ENCODE peak calls at places on chromosomes 13 and 19, in ten cellular contexts. I is CD8-positive, alpha-beta T cell; T is kidney epithelial cell; N is testis; M is uterus; Y is mammary epithelial cell; Q is AG04450; S is cardiac muscle cell; C is BJ; K is GM12865. L is an unnamed sample.

GRCh38 chr13:113437408-113438010 is 15.8 kb downstream of the ADPRHL1 start:
- DNase-seq in I (no peak), T (no peak), N (no peak), M (no peak), Y (no peak), Q (no peak), S (peak; percentile 12), C (no peak), K (no peak), L (no peak)

GRCh38 chr13:113150545-113151365 is 7.7 kb upstream of the PROZ start:
- DNase-seq in I (no peak), T (no peak), N (no peak), M (no peak), Y (no peak), Q (no peak), S (no peak), C (no peak), K (no peak), L (no peak)

GRCh38 chr19:351976-352625 is 7.5 kb upstream of the MIER2 start:
- DNase-seq in I (no peak), T (no peak), N (no peak), M (no peak), Y (no peak), Q (no peak), S (no peak), C (no peak), K (no peak), L (no peak)

GRCh38 chr19:49887037-49887652 is 9.5 kb downstream of the IL4I1 start:
- DNase-seq in I (no peak), T (no peak), N (no peak), M (no peak), Y (no peak), Q (no peak), S (no peak), C (no peak), K (no peak), L (no peak)

GRCh38 chr13:39347926-39348901 is 254.8 kb downstream of the LHFPL6 start:
- DNase-seq in I (no peak), T (no peak), N (no peak), M (no peak), Y (no peak), Q (no peak), S (no peak), C (no peak), K (no peak), L (peak; percentile 29)

GRCh38 chr19:4776436-4777205 is 14.9 kb upstream of the FEM1A start:
- DNase-seq in I (no peak), T (no peak), N (peak; percentile 52), M (no peak), Y (no peak), Q (no peak), S (no peak), C (no peak), K (no peak), L (no peak)

GRCh38 chr13:80084086-80084676 is 256.7 kb downstream of the SPRY2 start:
- DNase-seq in I (no peak), T (peak; percentile 38), N (no peak), M (no peak), Y (peak; percentile 61), Q (peak; percentile 74), S (peak; percentile 95), C (peak; percentile 92), K (no peak), L (peak; percentile 98)

GRCh38 chr19:28296506-28296905 is 916.4 kb downstream of the UQCRFS1 start:
- DNase-seq in I (no peak), T (no peak), N (no peak), M (no peak), Y (peak; percentile 33), Q (no peak), S (peak; percentile 58), C (peak; percentile 48), K (no peak), L (no peak)

GRCh38 chr13:76293346-76293745 is 592.9 kb downstream of the KCTD12 start:
- DNase-seq in I (no peak), T (peak; percentile 29), N (no peak), M (no peak), Y (peak; percentile 60), Q (peak; percentile 7), S (peak; percentile 81), C (peak; percentile 55), K (no peak), L (peak; percentile 58)

GRCh38 chr19:8811315-8812172 is 20.6 kb downstream of the ZNF558 start:
- DNase-seq in I (no peak), T (no peak), N (no peak), M (no peak), Y (peak; percentile 3), Q (no peak), S (no peak), C (no peak), K (no peak), L (no peak)

GRCh38 chr19:13833330-13834265 is 38.4 kb downstream of the ZSWIM4 start:
- DNase-seq in I (peak; percentile 96), T (no peak), N (peak; percentile 95), M (peak; percentile 95), Y (peak; percentile 87), Q (peak; percentile 53), S (peak; percentile 95), C (no peak), K (peak; percentile 94), L (peak; percentile 64)

GRCh38 chr19:8361921-8362793 is 1.8 kb upstream of the ANGPTL4 start:
- DNase-seq in I (no peak), T (peak; percentile 95), N (peak; percentile 86), M (peak; percentile 88), Y (peak; percentile 99), Q (peak; percentile 94), S (peak; percentile 99), C (peak; percentile 86), K (no peak), L (peak; percentile 85)

GRCh38 chr19:679418-680286 is 3.5 kb downstream of the FSTL3 start:
- DNase-seq in I (no peak), T (no peak), N (peak; percentile 67), M (peak; percentile 55), Y (peak; percentile 51), Q (peak; percentile 48), S (peak; percentile 89), C (no peak), K (peak; percentile 55), L (peak; percentile 35)

GRCh38 chr19:18858906-18859646 is 27.3 kb downstream of the UPF1 start:
- DNase-seq in I (no peak), T (no peak), N (no peak), M (no peak), Y (no peak), Q (no peak), S (no peak), C (no peak), K (no peak), L (no peak)

GRCh38 chr13:60396008-60396782 is 825 bp upstream of the TDRD3 start:
- DNase-seq in I (peak; percentile 83), T (peak; percentile 62), N (peak; percentile 92), M (peak; percentile 86), Y (peak; percentile 92), Q (peak; percentile 55), S (peak; percentile 94), C (peak; percentile 62), K (peak; percentile 97), L (peak; percentile 70)

GRCh38 chr19:35752746-35753350 is 4.0 kb downstream of the HSPB6 start:
- DNase-seq in I (no peak), T (no peak), N (no peak), M (no peak), Y (no peak), Q (no peak), S (no peak), C (no peak), K (no peak), L (no peak)

GRCh38 chr19:53915000-53915399 is 5.9 kb downstream of the CACNG7 start:
- DNase-seq in I (no peak), T (no peak), N (peak; percentile 43), M (no peak), Y (no peak), Q (no peak), S (no peak), C (no peak), K (no peak), L (no peak)

GRCh38 chr13:77478645-77478997 is 56.9 kb upstream of the SCEL start:
- DNase-seq in I (no peak), T (no peak), N (no peak), M (no peak), Y (no peak), Q (no peak), S (no peak), C (no peak), K (no peak), L (no peak)
- TF ChIP-seq CTCF in I (peak; percentile 8), T (no peak), N (no peak), M (no peak), Y (no peak), Q (no peak), S (no peak), C (no peak), K (no peak), L (no peak)

DNA sequence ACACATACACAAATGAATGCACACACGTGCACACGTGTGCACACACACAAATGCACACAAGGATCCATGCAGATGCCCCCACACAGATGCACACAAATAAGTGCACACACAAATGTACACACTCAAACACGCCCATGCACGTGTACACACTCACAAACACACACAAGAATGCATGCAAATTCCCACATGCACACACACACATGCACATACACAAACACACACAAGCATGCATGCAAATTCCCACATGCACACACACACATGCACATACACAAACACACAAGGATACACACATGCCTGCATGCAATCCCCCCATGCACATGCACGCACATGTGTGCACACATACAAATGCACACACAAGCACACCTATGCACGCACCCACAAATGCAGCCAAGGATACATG is 13.3 kb downstream of the GNA15 start:
- DNase-seq in I (no peak), T (no peak), N (no peak), M (no peak), Y (no peak), Q (no peak), S (no peak), C (no peak), K (no peak), L (no peak)
- H3K4me3 ChIP-seq in I (no peak overlapping the region), T (no peak overlapping the region), N (no peak overlapping the region), M (no peak overlapping the region), Y (no peak overlapping the region), Q (no peak overlapping the region), S (no peak overlapping the region), C (no peak overlapping the region), K (no peak overlapping the region), L (no peak overlapping the region)

DNA sequence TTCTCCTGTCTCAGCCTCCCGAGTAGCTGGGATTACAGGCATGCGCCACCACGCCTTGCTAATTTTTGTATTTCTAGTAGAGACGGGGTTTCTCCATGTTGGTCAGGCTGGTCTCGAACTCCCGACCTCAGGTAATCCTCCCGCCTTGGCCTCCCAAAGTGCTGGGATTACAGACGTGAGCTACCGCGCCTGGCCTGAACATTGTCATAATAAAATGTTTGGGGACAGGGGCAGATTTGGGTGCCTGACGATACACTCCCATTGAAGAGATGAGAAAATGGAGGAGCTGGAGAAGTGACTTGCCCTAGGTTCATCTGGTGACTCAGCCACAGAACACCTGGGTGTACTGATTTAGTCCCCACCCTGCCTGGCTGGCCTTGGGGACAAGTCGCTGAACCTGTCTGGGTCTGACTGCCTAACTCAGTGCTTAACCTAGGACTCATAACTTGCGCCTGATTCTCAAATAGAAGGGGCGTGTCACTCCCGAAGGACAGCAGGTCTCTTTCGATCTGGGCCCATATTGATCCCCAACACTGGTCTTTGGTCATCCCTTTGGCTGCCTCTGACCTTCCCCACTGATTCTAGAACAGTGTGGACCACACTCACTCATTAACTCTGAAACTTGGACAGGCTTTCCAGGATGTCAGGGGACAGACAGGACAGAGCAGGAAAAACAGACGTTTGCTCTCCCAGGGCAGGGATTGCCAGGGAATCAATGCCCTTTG is 7.6 kb upstream of the BICRA start:
- DNase-seq in I (no peak), T (no peak), N (no peak), M (no peak), Y (no peak), Q (no peak), S (no peak), C (no peak), K (peak; percentile 20), L (no peak)
- TF ChIP-seq CTCF in I (no peak), T (no peak), N (no peak), M (no peak), Y (no peak), Q (no peak), S (no peak), C (no peak), K (no peak), L (no peak)

GRCh38 chr19:16033136-16033530 is 43.2 kb upstream of the TPM4 start:
- DNase-seq in I (no peak), T (no peak), N (peak; percentile 38), M (no peak), Y (no peak), Q (no peak), S (no peak), C (no peak), K (no peak), L (no peak)
- H3K4me3 ChIP-seq in I (no peak overlapping the region), T (no peak overlapping the region), N (no peak overlapping the region), M (no peak overlapping the region), Y (no peak overlapping the region), Q (no peak overlapping the region), S (no peak overlapping the region), C (no peak overlapping the region), K (no peak overlapping the region), L (no peak overlapping the region)